ENCODE peak calls at places on chromosome 20, in nine cellular contexts. Q is activated CD8-positive, alpha-beta memory T cell treated with anti-CD3 and anti-CD28 coated beads, Interleukin-2, amount 50 U/mL, for 48 hours; H is hypothalamus; J is NCI-H2081; W is astrocyte of the spinal cord; S is neural progenitor cell; X is esophagus squamous epithelium; L is fibroblast of gingiva; V is cardiac muscle cell. B is an unnamed sample.

GRCh38 chr20:43750774-43751166 is 24.0 kb upstream of the GTSF1L start:
- DNase-seq in Q (no peak), H (no peak), J (no peak), W (no peak), S (no peak), X (no peak), L (no peak), V (no peak), B (no peak)

GRCh38 chr20:20192366-20192765 is 140.0 kb downstream of the CFAP61 start:
- DNase-seq in Q (no peak), H (no peak), J (no peak), W (no peak), S (no peak), X (no peak), L (no peak), V (no peak), B (no peak)

GRCh38 chr20:57708694-57709673 is 831 bp downstream of the PMEPA1 start:
- DNase-seq in Q (peak; percentile 63), H (peak; percentile 50), J (no peak), W (no peak), S (peak; percentile 37), X (no peak), L (no peak), V (peak; percentile 35), B (no peak)

GRCh38 chr20:2140561-2140960 is 38.9 kb downstream of the STK35 start:
- DNase-seq in Q (no peak), H (no peak), J (no peak), W (no peak), S (no peak), X (no peak), L (peak; percentile 52), V (no peak), B (no peak)

GRCh38 chr20:19783966-19784401 is 25.9 kb downstream of the RIN2 start:
- DNase-seq in Q (no peak), H (peak; percentile 39), J (peak; percentile 37), W (peak; percentile 71), S (no peak), X (no peak), L (peak; percentile 43), V (no peak), B (no peak)

GRCh38 chr20:53321596-53321995 is 272.0 kb downstream of the ZNF217 start:
- DNase-seq in Q (no peak), H (no peak), J (no peak), W (no peak), S (no peak), X (no peak), L (no peak), V (no peak), B (no peak)

GRCh38 chr20:62824476-62825287 is 7.8 kb downstream of the COL9A3 start:
- DNase-seq in Q (no peak), H (no peak), J (peak; percentile 58), W (peak; percentile 25), S (peak; percentile 85), X (no peak), L (no peak), V (peak; percentile 68), B (peak; percentile 73)

GRCh38 chr20:16062661-16063591 is 510.3 kb downstream of the KIF16B start:
- DNase-seq in Q (no peak), H (no peak), J (no peak), W (peak; percentile 1), S (no peak), X (no peak), L (no peak), V (no peak), B (no peak)

GRCh38 chr20:62891111-62891510 is 29.5 kb upstream of the TCFL5 start:
- DNase-seq in Q (no peak), H (no peak), J (no peak), W (no peak), S (no peak), X (no peak), L (no peak), V (no peak), B (no peak)

GRCh38 chr20:36833275-36834020 is 42.5 kb upstream of the TLDC2 start:
- DNase-seq in Q (no peak), H (peak; percentile 57), J (no peak), W (no peak), S (no peak), X (no peak), L (peak; percentile 65), V (no peak), B (no peak)

GRCh38 chr20:47788741-47789080 is 3.4 kb upstream of the SULF2 start:
- DNase-seq in Q (no peak), H (no peak), J (no peak), W (no peak), S (no peak), X (no peak), L (no peak), V (no peak), B (no peak)

GRCh38 chr20:50306478-50307423 is 116.1 kb downstream of the CEBPB start:
- DNase-seq in Q (no peak), H (no peak), J (no peak), W (no peak), S (no peak), X (no peak), L (no peak), V (no peak), B (no peak)

GRCh38 chr20:58058421-58059140 is 169.9 kb downstream of the ANKRD60 start:
- DNase-seq in Q (peak; percentile 25), H (no peak), J (no peak), W (no peak), S (no peak), X (no peak), L (peak; percentile 42), V (no peak), B (no peak)

GRCh38 chr20:62782893-62783278 is 13.4 kb upstream of the MRGBP start:
- DNase-seq in Q (no peak), H (no peak), J (no peak), W (no peak), S (no peak), X (no peak), L (no peak), V (no peak), B (no peak)

GRCh38 chr20:52937701-52938100 is 34.5 kb upstream of the TSHZ2 start:
- DNase-seq in Q (no peak), H (no peak), J (no peak), W (peak; percentile 5), S (peak; percentile 5), X (no peak), L (no peak), V (no peak), B (no peak)

GRCh38 chr20:46400253-46400652 is 6.2 kb downstream of the ELMO2 start:
- DNase-seq in Q (no peak), H (no peak), J (no peak), W (peak; percentile 49), S (no peak), X (no peak), L (peak; percentile 86), V (peak; percentile 37), B (no peak)

GRCh38 chr20:288956-289692 is 1.4 kb downstream of the C20orf96 start:
- DNase-seq in Q (no peak), H (no peak), J (no peak), W (no peak), S (no peak), X (no peak), L (no peak), V (no peak), B (no peak)

GRCh38 chr20:62363920-62364851 is 2.9 kb downstream of the LAMA5 start:
- DNase-seq in Q (no peak), H (no peak), J (no peak), W (no peak), S (peak; percentile 51), X (no peak), L (no peak), V (no peak), B (peak; percentile 46)

GRCh38 chr20:859661-860294 is 26.3 kb downstream of the FAM110A start:
- DNase-seq in Q (no peak), H (no peak), J (no peak), W (no peak), S (no peak), X (no peak), L (no peak), V (no peak), B (no peak)

GRCh38 chr20:371755-372542 is 8.6 kb upstream of the TRIB3 start:
- DNase-seq in Q (no peak), H (no peak), J (no peak), W (peak; percentile 73), S (no peak), X (no peak), L (peak; percentile 92), V (no peak), B (no peak)

GRCh38 chr20:30284533-30284932 is 972.9 kb upstream of the DEFB115 start:
- DNase-seq in Q (no peak), H (no peak), J (no peak), W (no peak), S (no peak), X (no peak), L (no peak), V (no peak), B (no peak)

GRCh38 chr20:37870294-37870693 is 32.6 kb upstream of the VSTM2L start:
- DNase-seq in Q (no peak), H (no peak), J (no peak), W (no peak), S (no peak), X (no peak), L (no peak), V (no peak), B (no peak)

GRCh38 chr20:31915491-31916280 is 36.2 kb downstream of the PDRG1 start:
- DNase-seq in Q (no peak), H (no peak), J (no peak), W (no peak), S (no peak), X (no peak), L (no peak), V (no peak), B (no peak)

GRCh38 chr20:38452880-38453624 is 17.9 kb upstream of the SNHG17 start:
- DNase-seq in Q (no peak), H (no peak), J (no peak), W (peak; percentile 64), S (no peak), X (no peak), L (peak; percentile 16), V (no peak), B (no peak)

GRCh38 chr20:53937330-53937729 is 133.1 kb downstream of the BCAS1 start:
- DNase-seq in Q (peak; percentile 29), H (no peak), J (no peak), W (no peak), S (no peak), X (no peak), L (peak; percentile 16), V (no peak), B (no peak)

GRCh38 chr20:4341804-4342560 is 326.6 kb upstream of the RNF24 start:
- DNase-seq in Q (no peak), H (no peak), J (no peak), W (peak; percentile 68), S (peak; percentile 10), X (no peak), L (peak; percentile 30), V (no peak), B (no peak)

GRCh38 chr20:64105846-64106434 is 1.4 kb downstream of the NPBWR2 start:
- DNase-seq in Q (no peak), H (no peak), J (no peak), W (no peak), S (no peak), X (no peak), L (no peak), V (no peak), B (peak; percentile 8)

GRCh38 chr20:31833130-31833930 is 12.1 kb downstream of the FOXS1 start:
- DNase-seq in Q (peak; percentile 92), H (peak; percentile 46), J (peak; percentile 21), W (no peak), S (peak; percentile 87), X (no peak), L (no peak), V (peak; percentile 75), B (peak; percentile 98)

GRCh38 chr20:6160736-6161135 is 37.9 kb upstream of the FERMT1 start:
- DNase-seq in Q (no peak), H (no peak), J (no peak), W (no peak), S (no peak), X (no peak), L (no peak), V (no peak), B (no peak)

B was measured in WTC11.